ENCODE peak calls at places on chromosomes 7 and 10, in four cellular contexts. W is HepG2, L is GM12878, J is K562. C is an unnamed sample.

GRCh38 chr7:56291-56913 is 136.0 kb upstream of the FAM20C start:
- DNase-seq in W (no peak), L (no peak), J (no peak), C (no peak)

GRCh38 chr7:12945901-12946300 is 258.5 kb downstream of the ARL4A start:
- DNase-seq in W (no peak), L (no peak), J (no peak), C (no peak)

GRCh38 chr7:35694161-35694783 is 663 bp downstream of the HERPUD2 start:
- DNase-seq in W (no peak), L (no peak), J (no peak), C (no peak)

GRCh38 chr10:99571816-99572215 is 39.1 kb downstream of the NKX2-3 start:
- DNase-seq in W (no peak), L (no peak), J (no peak), C (no peak)

GRCh38 chr10:71548494-71548846 is 151.8 kb downstream of the CDH23 start:
- DNase-seq in W (no peak), L (no peak), J (peak), C (peak)

GRCh38 chr7:55271069-55271468 is 94.1 kb upstream of the LANCL2 start:
- DNase-seq in W (no peak), L (no peak), J (no peak), C (no peak)

GRCh38 chr7:55177589-55178261 is 158.9 kb downstream of the EGFR start:
- DNase-seq in W (peak), L (no peak), J (no peak), C (no peak)

GRCh38 chr10:71214641-71215160 is 2.3 kb downstream of the UNC5B start:
- DNase-seq in W (no peak), L (no peak), J (no peak), C (no peak)

GRCh38 chr10:76017733-76018433 is 586.5 kb downstream of the LRMDA start:
- DNase-seq in W (no peak), L (no peak), J (no peak), C (no peak)

GRCh38 chr10:27529010-27529783 is 25.1 kb downstream of the RAB18 start:
- DNase-seq in W (no peak), L (no peak), J (peak), C (no peak)

GRCh38 chr7:55053651-55054226 is 34.9 kb downstream of the EGFR start:
- DNase-seq in W (no peak), L (no peak), J (no peak), C (no peak)

GRCh38 chr10:102819054-102819453 is 18.2 kb downstream of the CYP17A1 start:
- DNase-seq in W (no peak), L (no peak), J (no peak), C (no peak)

GRCh38 chr10:10010397-10010796 is 1007.3 kb upstream of the CELF2 start:
- DNase-seq in W (no peak), L (no peak), J (no peak), C (no peak)

GRCh38 chr10:124956764-124957163 is 14.8 kb downstream of the ZRANB1 start:
- DNase-seq in W (no peak), L (no peak), J (no peak), C (no peak)

GRCh38 chr7:462173-463103 is 57.2 kb downstream of the PDGFA start:
- DNase-seq in W (no peak), L (no peak), J (no peak), C (peak)

GRCh38 chr7:73433924-73434700 is 534 bp downstream of the FZD9 start:
- DNase-seq in W (no peak), L (no peak), J (no peak), C (peak)

GRCh38 chr7:40147371-40148246 is 12.8 kb downstream of the SUGCT start:
- DNase-seq in W (no peak), L (no peak), J (no peak), C (peak)

GRCh38 chr10:124636271-124636993 is 107.7 kb downstream of the FAM53B start:
- DNase-seq in W (no peak), L (no peak), J (no peak), C (peak)

GRCh38 chr7:78528964-78529363 is 730.4 kb downstream of the PHTF2 start:
- DNase-seq in W (no peak), L (no peak), J (no peak), C (no peak)

GRCh38 chr7:7869036-7869435 is 99.6 kb upstream of the GLCCI1 start:
- DNase-seq in W (no peak), L (no peak), J (no peak), C (no peak)

GRCh38 chr7:123594813-123595241 is 6.8 kb upstream of the ASB15 start:
- DNase-seq in W (peak), L (no peak), J (no peak), C (peak)

GRCh38 chr7:1700086-1700485 is 30.0 kb downstream of the ELFN1 start:
- DNase-seq in W (no peak), L (no peak), J (no peak), C (no peak)

DNA sequence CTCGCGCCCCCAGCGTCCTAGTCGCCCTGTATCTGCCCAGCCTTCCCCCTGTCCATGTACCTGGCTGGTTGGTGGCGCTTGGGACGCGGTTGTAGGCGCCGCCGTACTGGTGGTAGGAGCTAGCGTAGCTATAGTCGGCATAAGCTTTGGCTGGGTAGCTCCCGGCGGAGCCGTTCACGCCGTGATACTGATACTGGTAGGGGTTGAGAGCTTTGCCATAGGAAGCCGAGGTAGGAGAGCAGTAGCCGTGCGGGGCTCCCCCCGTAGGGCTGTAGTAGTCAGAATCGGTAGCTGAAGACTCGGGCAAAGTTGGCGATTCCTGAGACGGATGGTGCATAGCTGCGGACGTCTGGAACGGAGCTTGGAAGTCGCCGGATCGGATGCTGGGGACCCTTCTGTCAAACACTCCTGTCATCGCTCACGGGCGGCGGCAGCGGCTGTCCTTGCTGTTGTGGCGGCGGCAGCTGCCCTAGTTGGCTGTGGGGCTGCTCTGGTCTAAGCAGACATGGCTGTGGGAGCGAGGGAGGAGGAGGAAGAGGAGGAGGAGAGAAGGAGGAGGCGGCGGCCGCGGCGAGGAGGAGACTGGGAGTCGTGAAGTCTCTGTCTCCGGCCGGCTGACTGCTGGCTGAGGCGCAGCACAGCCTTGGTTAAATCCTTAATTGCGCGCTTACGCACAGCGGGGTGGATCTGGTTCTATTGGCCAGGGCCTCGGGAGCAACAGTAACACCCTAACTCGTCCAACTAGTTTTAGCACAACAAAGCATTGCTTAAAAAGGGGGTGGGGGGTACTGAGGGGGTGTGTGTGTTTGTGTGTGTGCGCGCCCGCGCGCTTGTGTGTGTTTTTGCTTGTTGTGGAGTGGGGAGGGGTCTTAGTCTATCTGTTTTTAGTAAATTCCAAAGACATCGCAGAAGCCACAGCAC is at the start of gene DLX5:
- DNase-seq in W (peak), L (no peak), J (no peak), C (peak)
- TF ChIP-seq ETV6 in W (no peak), L (no peak), J (no peak), C (no peak)

GRCh38 chr10:30747633-30748032 is 118.1 kb upstream of the LYZL2 start:
- DNase-seq in W (no peak), L (peak), J (no peak), C (no peak)
- TF ChIP-seq ETV6 in W (no peak), L (no peak), J (no peak), C (no peak)

GRCh38 chr10:3805227-3805790 is 20.3 kb upstream of the KLF6 start:
- DNase-seq in W (no peak), L (peak), J (peak), C (no peak)

GRCh38 chr10:3803295-3803883 is 18.4 kb upstream of the KLF6 start:
- DNase-seq in W (no peak), L (no peak), J (peak), C (no peak)

GRCh38 chr10:3805791-3806381 is 20.9 kb upstream of the KLF6 start:
- DNase-seq in W (no peak), L (no peak), J (peak), C (no peak)

GRCh38 chr10:3802526-3803002 is 17.6 kb upstream of the KLF6 start:
- DNase-seq in W (no peak), L (no peak), J (no peak), C (no peak)

DNA sequence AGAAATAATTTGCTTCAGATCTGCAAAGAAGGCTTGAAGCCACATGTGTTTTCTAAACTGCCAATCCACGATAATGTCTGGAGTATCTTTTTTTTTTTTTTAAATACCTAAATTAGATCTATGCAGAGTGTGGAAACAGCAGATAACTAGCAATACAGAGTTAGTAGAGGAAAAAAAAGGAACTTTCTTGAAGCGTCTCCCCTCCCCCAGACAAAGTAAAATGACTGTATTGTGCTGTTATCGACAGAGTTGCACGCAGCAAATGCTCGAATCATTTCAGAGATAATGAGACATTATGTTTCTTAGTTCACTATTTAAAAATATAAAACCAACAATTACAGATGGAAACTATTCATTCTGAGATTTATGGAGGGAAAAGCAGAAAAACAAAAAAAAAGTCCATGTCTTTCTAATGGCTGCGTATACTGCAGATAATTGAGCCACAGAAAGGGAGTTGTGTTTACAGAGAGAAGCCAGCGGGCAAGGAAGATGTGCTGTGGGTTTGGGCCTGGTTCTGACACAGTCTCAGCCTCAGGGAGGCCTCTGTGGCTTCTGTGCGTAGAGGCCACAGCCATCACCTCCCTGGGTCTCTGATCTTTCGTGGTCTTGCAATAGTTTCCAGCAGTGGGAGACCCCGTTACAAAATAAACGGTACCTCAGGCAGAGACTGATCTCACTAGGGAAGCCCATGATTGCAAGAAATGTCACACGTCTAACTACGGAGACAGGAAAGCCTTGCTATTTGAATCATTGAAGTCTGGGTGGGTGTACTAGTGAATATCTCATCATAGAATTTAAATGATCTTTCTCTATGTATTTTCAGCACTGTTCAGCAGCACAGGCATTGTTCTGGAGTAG is 19.1 kb upstream of the KLF6 start:
- DNase-seq in W (no peak), L (no peak), J (peak), C (no peak)
- TF ChIP-seq ETV6 in W (no peak), L (no peak), J (no peak), C (no peak)

DNA sequence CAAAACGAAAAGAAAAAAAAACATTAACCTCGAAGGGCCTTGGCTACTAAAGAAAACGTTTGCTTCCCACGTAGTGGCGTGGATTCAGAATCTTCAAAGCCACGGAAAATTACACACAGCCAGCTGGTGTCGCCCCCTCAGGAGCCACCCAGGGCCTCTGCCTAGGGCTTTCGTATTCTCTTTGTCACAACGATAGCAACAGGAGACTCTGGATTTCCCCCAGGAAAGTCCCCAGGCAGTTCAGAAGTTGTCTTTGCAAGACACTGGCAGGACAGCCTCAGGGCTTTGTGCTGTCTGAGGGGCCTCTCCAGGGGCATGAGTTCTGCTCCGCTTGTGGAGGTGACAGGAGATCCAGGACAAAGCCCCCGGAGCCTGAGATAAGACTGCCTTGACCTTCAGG is 150.2 kb upstream of the INSYN2A start:
- DNase-seq in W (no peak), L (no peak), J (no peak), C (no peak)
- TF ChIP-seq ETV6 in W (no peak), L (no peak), J (no peak), C (no peak)

C was measured in WTC11.